ENCODE peak calls at places on chromosomes 6 and 20, in nine cellular contexts. I, W, S, P, A, B, X, Q and U are unnamed samples.

GRCh38 chr6:392441-393390 is 1.2 kb downstream of the IRF4 start:
- DNase-seq in I (no peak), W (no peak), S (no peak), P (no peak), A (peak; percentile 84), B (no peak), X (no peak), Q (no peak), U (no peak)

GRCh38 chr20:32614303-32614702 is 29.2 kb upstream of the NOL4L start:
- DNase-seq in I (no peak), W (no peak), S (no peak), P (no peak), A (no peak), B (no peak), X (no peak), Q (no peak), U (no peak)

GRCh38 chr6:7993399-7993798 is 70.8 kb downstream of the BLOC1S5 start:
- DNase-seq in I (no peak), W (no peak), S (no peak), P (no peak), A (no peak), B (no peak), X (no peak), Q (no peak), U (no peak)

GRCh38 chr6:39777218-39777617 is 15.0 kb upstream of the DAAM2 start:
- DNase-seq in I (no peak), W (no peak), S (no peak), P (no peak), A (no peak), B (no peak), X (no peak), Q (no peak), U (no peak)

GRCh38 chr6:2823104-2823850 is 18.4 kb downstream of the SERPINB1 start:
- DNase-seq in I (peak; percentile 44), W (no peak), S (no peak), P (no peak), A (no peak), B (no peak), X (no peak), Q (no peak), U (no peak)

GRCh38 chr6:6366778-6367177 is 46.3 kb upstream of the F13A1 start:
- DNase-seq in I (no peak), W (no peak), S (no peak), P (no peak), A (no peak), B (no peak), X (no peak), Q (no peak), U (no peak)

GRCh38 chr6:160337301-160337700 is 10.9 kb upstream of the SLC22A3 start:
- DNase-seq in I (no peak), W (no peak), S (no peak), P (no peak), A (no peak), B (no peak), X (no peak), Q (no peak), U (no peak)

GRCh38 chr20:1539816-1540215 is 17.7 kb downstream of the SIRPD start:
- DNase-seq in I (no peak), W (no peak), S (no peak), P (no peak), A (no peak), B (no peak), X (no peak), Q (no peak), U (no peak)

GRCh38 chr6:31739639-31740396 is at the start of gene MSH5:
- DNase-seq in I (peak; percentile 99), W (peak; percentile 100), S (peak; percentile 99), P (peak; percentile 92), A (peak; percentile 100), B (peak; percentile 98), X (peak; percentile 99), Q (peak; percentile 98), U (peak; percentile 99)
- TF ChIP-seq POLR2A in I (peak; percentile 79), W (peak; percentile 72), S (no peak), P (peak; percentile 52), A (no peak), B (no peak), X (peak; percentile 50), Q (peak; percentile 63), U (peak; percentile 93)

GRCh38 chr6:41591122-41591521 is 44.9 kb downstream of the FOXP4 start:
- DNase-seq in I (no peak), W (no peak), S (no peak), P (no peak), A (no peak), B (no peak), X (no peak), Q (no peak), U (no peak)

GRCh38 chr6:41593451-41594238 is 44.6 kb upstream of the MDFI start:
- DNase-seq in I (no peak), W (no peak), S (no peak), P (no peak), A (no peak), B (no peak), X (no peak), Q (no peak), U (no peak)

GRCh38 chr6:41589636-41590622 is 43.7 kb downstream of the FOXP4 start:
- DNase-seq in I (no peak), W (no peak), S (no peak), P (no peak), A (no peak), B (no peak), X (no peak), Q (no peak), U (no peak)

GRCh38 chr6:41594326-41594725 is 43.9 kb upstream of the MDFI start:
- DNase-seq in I (no peak), W (no peak), S (no peak), P (no peak), A (no peak), B (no peak), X (no peak), Q (no peak), U (no peak)

DNA sequence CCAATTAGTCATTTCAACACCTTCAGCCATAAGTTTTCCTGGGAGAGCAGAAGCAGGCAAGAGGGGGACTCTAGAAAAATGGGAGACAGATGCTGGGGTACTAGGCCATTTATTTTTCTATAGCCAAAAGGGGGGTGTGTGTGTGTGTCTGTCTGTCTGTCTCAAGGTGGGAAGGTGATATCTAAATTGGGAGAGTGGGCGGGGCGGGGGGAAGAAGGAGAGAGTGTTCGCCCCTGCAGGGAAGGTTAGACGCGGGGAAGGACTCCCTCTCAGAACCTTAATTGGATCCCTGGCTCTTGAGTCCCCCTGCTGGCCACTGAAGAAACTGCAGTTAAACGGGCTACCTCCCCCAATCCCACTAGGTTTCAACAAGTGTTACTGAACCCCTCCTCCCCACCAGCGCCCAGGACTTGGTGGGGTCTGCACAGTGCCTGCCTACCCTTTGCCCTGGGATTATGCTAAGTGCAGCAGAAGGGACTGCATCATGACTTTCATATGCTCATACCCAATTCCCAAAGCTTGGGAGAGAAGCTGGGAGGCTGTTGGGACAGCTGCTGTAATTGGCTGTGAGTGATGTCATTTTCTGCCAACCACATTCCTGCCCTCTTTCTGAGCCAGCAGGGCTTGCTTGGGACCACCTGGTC is 45.8 kb downstream of the FOXP4 start:
- DNase-seq in I (peak; percentile 77), W (peak; percentile 72), S (no peak), P (peak; percentile 77), A (peak; percentile 94), B (peak; percentile 83), X (no peak), Q (peak; percentile 68), U (peak; percentile 57)
- TF ChIP-seq POLR2A in I (no peak), W (no peak), S (no peak), P (no peak), A (no peak), B (no peak), X (no peak), Q (peak; percentile 14), U (no peak)

GRCh38 chr20:62243106-62243505 is 4.8 kb downstream of the OSBPL2 start:
- DNase-seq in I (no peak), W (no peak), S (no peak), P (no peak), A (no peak), B (no peak), X (no peak), Q (no peak), U (no peak)

GRCh38 chr20:62243906-62244515 is 5.7 kb downstream of the OSBPL2 start:
- DNase-seq in I (no peak), W (no peak), S (no peak), P (no peak), A (no peak), B (no peak), X (no peak), Q (no peak), U (no peak)

GRCh38 chr20:62246431-62246830 is 8.1 kb downstream of the OSBPL2 start:
- DNase-seq in I (no peak), W (no peak), S (no peak), P (no peak), A (no peak), B (no peak), X (no peak), Q (no peak), U (no peak)

GRCh38 chr20:62245911-62246280 is 7.6 kb downstream of the OSBPL2 start:
- DNase-seq in I (no peak), W (no peak), S (no peak), P (no peak), A (no peak), B (no peak), X (no peak), Q (no peak), U (no peak)

DNA sequence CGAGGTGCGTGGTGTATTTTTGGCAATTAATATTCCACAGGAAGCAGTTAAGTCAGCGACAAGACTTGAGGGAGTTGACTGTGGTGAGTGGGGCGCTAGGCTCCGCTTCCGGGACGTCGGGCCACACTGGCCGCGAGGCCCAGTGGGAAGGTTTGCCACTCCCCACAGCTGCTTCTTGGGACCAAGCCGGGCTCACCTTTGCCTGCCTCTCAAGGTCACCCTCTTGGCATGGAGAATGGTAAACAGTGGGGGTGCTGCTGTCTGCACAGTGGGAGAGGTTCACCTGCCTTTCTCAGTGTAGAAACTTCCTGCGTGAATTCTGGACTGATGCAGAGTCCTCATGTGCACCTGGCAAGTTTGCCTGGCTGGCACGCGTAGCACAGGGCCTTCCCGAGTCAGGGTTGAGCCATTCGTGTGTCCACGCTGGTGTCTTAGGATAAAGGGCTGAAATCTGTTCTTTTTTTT is 6.4 kb downstream of the OSBPL2 start:
- DNase-seq in I (no peak), W (peak; percentile 54), S (no peak), P (no peak), A (no peak), B (peak; percentile 83), X (no peak), Q (no peak), U (no peak)
- TF ChIP-seq POLR2A in I (no peak), W (no peak), S (no peak), P (no peak), A (no peak), B (no peak), X (no peak), Q (no peak), U (no peak)

DNA sequence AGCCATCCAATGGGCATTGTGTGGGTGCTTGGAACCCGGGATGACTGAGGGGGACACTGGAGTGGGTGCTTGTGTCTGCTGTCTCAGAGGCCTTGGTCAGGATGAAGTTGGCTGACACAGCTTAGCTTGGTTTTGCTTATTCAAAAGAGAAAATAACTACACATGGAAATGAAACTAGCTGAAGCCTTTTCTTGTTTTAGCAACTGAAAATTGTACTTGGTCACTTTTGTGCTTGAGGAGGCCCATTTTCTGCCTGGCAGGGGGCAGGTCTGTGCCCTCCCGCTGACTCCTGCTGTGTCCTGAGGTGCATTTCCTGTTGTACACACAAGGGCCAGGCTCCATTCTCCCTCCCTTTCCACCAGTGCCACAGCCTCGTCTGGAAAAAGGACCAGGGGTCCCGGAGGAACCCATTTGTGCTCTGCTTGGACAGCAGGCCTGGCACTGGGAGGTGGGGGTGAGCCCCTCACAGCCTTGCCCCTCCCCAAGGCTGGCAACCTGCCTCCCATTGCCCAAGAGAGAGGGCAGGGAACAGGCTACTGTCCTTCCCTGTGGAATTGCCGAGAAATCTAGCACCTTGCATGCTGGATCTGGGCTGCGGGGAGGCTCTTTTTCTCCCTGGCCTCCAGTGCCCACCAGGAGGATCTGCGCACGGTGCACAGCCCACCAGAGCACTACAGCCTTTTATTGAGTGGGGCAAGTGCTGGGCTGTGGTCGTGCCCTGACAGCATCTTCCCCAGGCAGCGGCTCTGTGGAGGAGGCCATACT is 49.4 kb downstream of the PYGB start:
- DNase-seq in I (peak; percentile 41), W (no peak), S (no peak), P (no peak), A (no peak), B (no peak), X (no peak), Q (no peak), U (no peak)
- TF ChIP-seq POLR2A in I (no peak), W (no peak), S (no peak), P (no peak), A (no peak), B (no peak), X (no peak), Q (no peak), U (no peak)